ENCODE peak calls at places on chromosome X, in eight cellular contexts. M is PC-3, W is hepatocyte, S is HCT116, C is neural progenitor cell, G is OCI-LY7, O is GM23338, B is MM.1S. N is an unnamed sample.
A peak's percentile ranks its signal among the peaks of the same experiment; 100 is the strongest.

GRCh38 chrX:42944381-42944998 is 166.5 kb upstream of the PPP1R2C start:
- DNase-seq in M (no peak), W (no peak), S (no peak), C (no peak), G (peak; percentile 31), O (no peak), B (peak; percentile 43), N (no peak)

GRCh38 chrX:47148946-47149345 is 3.9 kb downstream of the RBM10 start:
- DNase-seq in M (peak; percentile 40), W (no peak), S (no peak), C (no peak), G (no peak), O (no peak), B (no peak), N (peak; percentile 62)

GRCh38 chrX:148914783-148915182 is 414.4 kb downstream of the AFF2 start:
- DNase-seq in M (no peak), W (no peak), S (no peak), C (no peak), G (no peak), O (no peak), B (no peak), N (no peak)

GRCh38 chrX:10819973-10820372 is 199.6 kb upstream of the MID1 start:
- DNase-seq in M (no peak), W (no peak), S (no peak), C (no peak), G (no peak), O (no peak), B (no peak), N (peak; percentile 24)

GRCh38 chrX:97046861-97047260 is 163.2 kb downstream of the RPA4 start:
- DNase-seq in M (no peak), W (no peak), S (no peak), C (no peak), G (no peak), O (no peak), B (no peak), N (no peak)

GRCh38 chrX:133045986-133046385 is 50.9 kb downstream of the USP26 start:
- DNase-seq in M (peak; percentile 60), W (peak; percentile 27), S (peak; percentile 10), C (peak; percentile 37), G (no peak), O (peak; percentile 51), B (peak; percentile 13), N (peak; percentile 15)

GRCh38 chrX:72396117-72396516 is 90.4 kb upstream of the CITED1 start:
- DNase-seq in M (no peak), W (no peak), S (no peak), C (no peak), G (no peak), O (no peak), B (no peak), N (peak; percentile 2)

GRCh38 chrX:116010939-116011338 is 159.6 kb upstream of the AGTR2 start:
- DNase-seq in M (no peak), W (no peak), S (no peak), C (no peak), G (no peak), O (no peak), B (no peak), N (no peak)

GRCh38 chrX:29728639-29729038 is 486.7 kb upstream of the MAGEB2 start:
- DNase-seq in M (no peak), W (no peak), S (no peak), C (no peak), G (no peak), O (no peak), B (no peak), N (no peak)

GRCh38 chrX:53357799-53358530 is 64.5 kb downstream of the SMC1A start:
- DNase-seq in M (no peak), W (peak; percentile 38), S (no peak), C (peak; percentile 49), G (no peak), O (peak; percentile 78), B (no peak), N (peak; percentile 41)

GRCh38 chrX:135295238-135295943 is 13.9 kb upstream of the ETDC start:
- DNase-seq in M (no peak), W (peak; percentile 54), S (no peak), C (peak; percentile 81), G (no peak), O (peak; percentile 80), B (peak; percentile 79), N (no peak)

GRCh38 chrX:20280938-20281337 is 14.2 kb upstream of the RPS6KA3 start:
- DNase-seq in M (no peak), W (no peak), S (no peak), C (no peak), G (no peak), O (no peak), B (no peak), N (no peak)

GRCh38 chrX:28586891-28587635 is at the start of gene IL1RAPL1:
- DNase-seq in M (peak; percentile 67), W (peak; percentile 52), S (no peak), C (peak; percentile 42), G (no peak), O (no peak), B (peak; percentile 9), N (peak; percentile 38)

GRCh38 chrX:87409113-87409841 is 108.3 kb upstream of the KLHL4 start:
- DNase-seq in M (peak; percentile 87), W (peak; percentile 82), S (no peak), C (no peak), G (no peak), O (no peak), B (no peak), N (peak; percentile 3)

GRCh38 chrX:41664307-41665299 is 24.2 kb upstream of the GPR34 start:
- DNase-seq in M (no peak), W (no peak), S (no peak), C (no peak), G (no peak), O (no peak), B (peak; percentile 15), N (peak; percentile 31)

GRCh38 chrX:122565952-122566351 is 618.1 kb upstream of the GRIA3 start:
- DNase-seq in M (peak; percentile 72), W (peak; percentile 18), S (peak; percentile 7), C (no peak), G (no peak), O (no peak), B (no peak), N (peak; percentile 93)

GRCh38 chrX:1249101-1249887 is 19.3 kb upstream of the CSF2RA start:
- DNase-seq in M (peak; percentile 29), W (peak; percentile 69), S (no peak), C (peak; percentile 82), G (peak; percentile 80), O (peak; percentile 86), B (no peak), N (peak; percentile 36)

GRCh38 chrX:1244164-1245076 is 24.2 kb upstream of the CSF2RA start:
- DNase-seq in M (peak; percentile 6), W (peak; percentile 28), S (no peak), C (peak; percentile 87), G (peak; percentile 57), O (peak; percentile 83), B (peak; percentile 24), N (no peak)

GRCh38 chrX:1248381-1249061 is 20.1 kb upstream of the CSF2RA start:
- DNase-seq in M (no peak), W (peak; percentile 48), S (no peak), C (peak; percentile 97), G (no peak), O (peak; percentile 99), B (no peak), N (peak; percentile 12)

GRCh38 chrX:1242901-1243402 is 25.7 kb upstream of the CSF2RA start:
- DNase-seq in M (peak; percentile 39), W (no peak), S (no peak), C (no peak), G (no peak), O (peak; percentile 54), B (no peak), N (no peak)

DNA sequence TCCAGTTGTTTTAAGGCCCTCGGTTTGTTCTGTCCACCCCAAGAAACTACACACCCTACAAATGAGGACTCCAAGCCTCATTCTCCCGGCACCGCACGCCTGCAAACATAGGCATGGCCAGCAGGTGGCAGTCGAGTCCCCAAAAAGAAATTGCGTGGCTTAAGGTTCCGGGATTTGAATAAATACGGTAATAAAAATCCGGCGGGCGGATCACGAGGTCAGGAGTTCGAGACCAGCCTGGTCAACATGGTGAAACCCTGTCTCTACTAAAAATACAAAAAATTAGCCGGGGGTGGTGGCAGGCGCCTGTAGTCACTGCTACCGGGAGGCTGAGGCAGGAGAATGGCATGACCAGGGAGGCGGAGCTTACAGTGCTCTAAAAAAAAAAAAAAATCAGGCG is 21.8 kb upstream of the CSF2RA start:
- DNase-seq in M (peak; percentile 82), W (peak; percentile 67), S (peak; percentile 74), C (peak; percentile 72), G (peak; percentile 85), O (peak; percentile 86), B (peak; percentile 62), N (peak; percentile 61)
- TF ChIP-seq EZH2phosphoT487 in M (no peak), W (no peak), S (no peak), C (no peak), G (no peak), O (no peak), B (no peak), N (no peak)

DNA sequence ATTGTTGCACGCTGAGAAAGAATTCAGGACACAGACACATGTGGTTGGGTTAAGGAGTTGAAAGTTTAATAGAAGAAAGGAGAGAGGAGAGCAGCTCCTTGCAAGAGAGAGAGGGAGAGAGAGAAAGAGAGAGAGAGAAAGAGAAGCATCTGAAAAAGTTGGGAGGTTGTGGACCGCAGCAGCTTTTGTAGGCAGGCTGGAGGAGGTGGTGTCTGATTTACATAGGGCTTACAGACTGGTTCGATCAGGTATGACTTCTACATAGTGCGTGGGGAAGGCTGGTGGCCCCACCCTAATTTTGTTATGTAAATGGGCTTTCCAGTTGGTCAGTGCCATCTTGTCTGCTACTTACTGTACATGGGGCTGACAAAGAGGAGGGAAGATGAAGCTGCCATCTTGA is 27.5 kb upstream of the GYG2 start:
- DNase-seq in M (no peak), W (no peak), S (no peak), C (no peak), G (no peak), O (no peak), B (no peak), N (no peak)
- TF ChIP-seq EZH2phosphoT487 in M (no peak), W (no peak), S (no peak), C (no peak), G (no peak), O (no peak), B (no peak), N (no peak)

DNA sequence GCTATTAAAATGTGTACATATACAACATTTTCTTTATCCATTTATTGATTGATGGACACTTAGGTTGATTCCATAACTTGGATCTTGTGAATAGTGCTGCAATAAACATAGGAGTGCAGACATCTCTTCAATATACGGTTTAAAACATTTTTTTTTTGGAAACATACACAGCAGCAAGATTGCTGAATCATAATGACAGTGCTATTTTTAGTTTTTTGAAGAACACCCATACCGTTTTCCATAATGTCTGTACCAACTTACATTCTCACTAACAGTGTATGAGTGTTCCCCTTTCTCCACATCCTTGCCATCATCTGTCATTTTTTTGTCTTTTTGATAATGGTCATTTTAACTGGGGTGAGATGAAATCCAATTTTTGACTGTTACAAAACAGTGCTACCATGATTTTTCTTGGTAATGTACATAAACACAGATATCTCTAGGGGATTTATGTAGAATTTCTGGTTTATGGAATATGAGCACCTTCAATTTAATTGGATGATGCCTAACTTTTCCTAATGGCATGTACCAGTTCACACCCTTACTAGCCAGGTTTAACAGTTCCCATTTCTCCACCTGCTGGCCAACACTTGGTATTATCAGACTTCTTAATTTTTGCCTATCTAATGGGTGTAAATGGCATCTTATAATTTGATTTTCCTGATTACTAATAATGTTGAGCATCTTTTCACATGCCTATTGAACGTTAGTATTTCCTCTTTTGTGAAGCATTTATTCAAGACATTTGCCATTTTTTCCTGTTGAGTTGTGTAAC is 21.0 kb upstream of the TMSB15B start:
- DNase-seq in M (peak; percentile 44), W (peak; percentile 19), S (no peak), C (peak; percentile 17), G (peak; percentile 34), O (peak; percentile 48), B (peak; percentile 45), N (peak; percentile 51)
- TF ChIP-seq EZH2phosphoT487 in M (no peak), W (no peak), S (no peak), C (no peak), G (no peak), O (no peak), B (no peak), N (no peak)

GRCh38 chrX:9163153-9163790 is 129.3 kb upstream of the FAM9B start:
- DNase-seq in M (peak; percentile 79), W (no peak), S (no peak), C (peak; percentile 2), G (no peak), O (no peak), B (no peak), N (peak; percentile 42)
- TF ChIP-seq EZH2phosphoT487 in M (no peak), W (no peak), S (no peak), C (no peak), G (no peak), O (no peak), B (no peak), N (no peak)